ENCODE peak calls at places on chromosome 18, in nine cellular contexts. P is nephron progenitor cell; J is stimulated activated CD8-positive, alpha-beta memory T cell treated with anti-CD3 and anti-CD28 coated beads, Interleukin-7, amount 100 ng/mL, for 24 hours; Y is Caco-2; G is AG04450; M is transverse colon; U is AG04449; H is Peyer's patch; Z is GM10248. X is an unnamed sample.

GRCh38 chr18:2035056-2035455 is 536.2 kb downstream of the METTL4 start:
- DNase-seq in P (no peak), J (no peak), Y (no peak), G (no peak), M (no peak), U (no peak), H (no peak), Z (no peak), X (no peak)

GRCh38 chr18:24443870-24444269 is 16.6 kb upstream of the HRH4 start:
- DNase-seq in P (no peak), J (no peak), Y (no peak), G (no peak), M (no peak), U (no peak), H (no peak), Z (no peak), X (no peak)

GRCh38 chr18:23178661-23179081 is 43.4 kb downstream of the CABLES1 start:
- DNase-seq in P (no peak), J (no peak), Y (no peak), G (no peak), M (no peak), U (no peak), H (no peak), Z (no peak), X (no peak)

GRCh38 chr18:46916551-46917107 is 678 bp downstream of the PIAS2 start:
- DNase-seq in P (no peak), J (no peak), Y (no peak), G (no peak), M (no peak), U (no peak), H (no peak), Z (peak; percentile 59), X (no peak)

GRCh38 chr18:69963196-69963595 is 15.5 kb upstream of the CD226 start:
- DNase-seq in P (no peak), J (no peak), Y (no peak), G (no peak), M (no peak), U (no peak), H (no peak), Z (no peak), X (no peak)

GRCh38 chr18:75247601-75248421 is 37.2 kb downstream of the TSHZ1 start:
- DNase-seq in P (no peak), J (no peak), Y (no peak), G (no peak), M (no peak), U (no peak), H (no peak), Z (no peak), X (peak; percentile 47)

GRCh38 chr18:1094408-1094807 is 189.7 kb downstream of the ADCYAP1 start:
- DNase-seq in P (no peak), J (no peak), Y (no peak), G (no peak), M (no peak), U (no peak), H (no peak), Z (no peak), X (no peak)

GRCh38 chr18:53971331-53971730 is 253.1 kb downstream of the MBD2 start:
- DNase-seq in P (no peak), J (no peak), Y (no peak), G (no peak), M (no peak), U (no peak), H (no peak), Z (no peak), X (no peak)

GRCh38 chr18:39167990-39168389 is 1602.4 kb upstream of the CELF4 start:
- DNase-seq in P (no peak), J (no peak), Y (no peak), G (no peak), M (no peak), U (no peak), H (no peak), Z (no peak), X (no peak)

GRCh38 chr18:55641501-55641900 is 53.5 kb upstream of the TCF4 start:
- DNase-seq in P (no peak), J (no peak), Y (no peak), G (no peak), M (no peak), U (no peak), H (no peak), Z (no peak), X (no peak)

GRCh38 chr18:79502785-79503184 is 107.1 kb downstream of the NFATC1 start:
- DNase-seq in P (no peak), J (no peak), Y (no peak), G (no peak), M (no peak), U (no peak), H (no peak), Z (no peak), X (no peak)

GRCh38 chr18:8957731-8958130 is 144.8 kb upstream of the NDUFV2 start:
- DNase-seq in P (no peak), J (no peak), Y (no peak), G (no peak), M (no peak), U (no peak), H (no peak), Z (no peak), X (no peak)

GRCh38 chr18:36066001-36066400 is 1.4 kb downstream of the RPRD1A start:
- DNase-seq in P (no peak), J (no peak), Y (no peak), G (no peak), M (no peak), U (no peak), H (no peak), Z (no peak), X (no peak)

GRCh38 chr18:70289351-70290330 is 796 bp downstream of the SOCS6 start:
- DNase-seq in P (peak; percentile 69), J (no peak), Y (no peak), G (no peak), M (peak; percentile 49), U (no peak), H (peak; percentile 54), Z (peak; percentile 72), X (no peak)

GRCh38 chr18:54964741-54965140 is 5.5 kb upstream of the CCDC68 start:
- DNase-seq in P (no peak), J (no peak), Y (no peak), G (no peak), M (no peak), U (no peak), H (no peak), Z (no peak), X (no peak)

GRCh38 chr18:58338961-58339722 is 289.7 kb downstream of the ALPK2 start:
- DNase-seq in P (peak; percentile 49), J (no peak), Y (no peak), G (no peak), M (no peak), U (no peak), H (no peak), Z (no peak), X (no peak)

GRCh38 chr18:11925800-11926481 is 17.8 kb upstream of the MPPE1 start:
- DNase-seq in P (no peak), J (no peak), Y (peak; percentile 88), G (no peak), M (no peak), U (no peak), H (no peak), Z (no peak), X (no peak)

GRCh38 chr18:32576296-32576916 is 105.7 kb upstream of the GAREM1 start:
- DNase-seq in P (peak; percentile 37), J (no peak), Y (no peak), G (no peak), M (no peak), U (no peak), H (no peak), Z (no peak), X (no peak)

GRCh38 chr18:46269275-46269674 is 165.1 kb downstream of the HAUS1 start:
- DNase-seq in P (no peak), J (no peak), Y (no peak), G (no peak), M (no peak), U (no peak), H (no peak), Z (no peak), X (no peak)

GRCh38 chr18:21897811-21898210 is 157.2 kb downstream of the MIB1 start:
- DNase-seq in P (peak; percentile 68), J (no peak), Y (peak; percentile 67), G (no peak), M (peak; percentile 42), U (no peak), H (peak; percentile 66), Z (peak; percentile 67), X (no peak)

GRCh38 chr18:34120294-34120693 is 104.4 kb downstream of the NOL4 start:
- DNase-seq in P (no peak), J (no peak), Y (no peak), G (no peak), M (no peak), U (no peak), H (no peak), Z (no peak), X (no peak)

GRCh38 chr18:48896875-48897511 is 53.8 kb downstream of the SMAD7 start:
- DNase-seq in P (no peak), J (no peak), Y (peak; percentile 39), G (no peak), M (peak; percentile 53), U (no peak), H (peak; percentile 75), Z (peak; percentile 73), X (no peak)

GRCh38 chr18:23399067-23399466 is 54.0 kb upstream of the RIOK3 start:
- DNase-seq in P (no peak), J (no peak), Y (no peak), G (no peak), M (no peak), U (no peak), H (no peak), Z (no peak), X (no peak)

GRCh38 chr18:63314062-63314790 is 5.3 kb downstream of the BCL2 start:
- DNase-seq in P (no peak), J (no peak), Y (no peak), G (no peak), M (no peak), U (no peak), H (no peak), Z (no peak), X (no peak)

X was measured in brain pericyte.